ENCODE peak calls at places on chromosomes 11 and 22, in nine cellular contexts. X, C, Q, N, W, G, A, E and K are unnamed samples.

GRCh38 chr11:121968638-121969037 is 147.4 kb downstream of the BLID start:
- DNase-seq in W (no peak), G (no peak), E (no peak), X (no peak), C (no peak), A (no peak), Q (no peak), N (no peak), K (no peak)

GRCh38 chr11:63745304-63746170 is 23.0 kb downstream of the ZFTA start:
- DNase-seq in X (no peak), C (no peak), A (no peak), E (no peak), Q (no peak), W (no peak), G (no peak), N (no peak), K (peak; percentile 55)

GRCh38 chr11:71281901-71282300 is 29.5 kb upstream of the SHANK2 start:
- DNase-seq in N (no peak), C (peak; percentile 75), W (no peak), X (no peak), G (no peak), E (no peak), Q (no peak), A (peak; percentile 41), K (no peak)

GRCh38 chr22:23215294-23216204 is 35.2 kb downstream of the BCR start:
- DNase-seq in X (no peak), A (no peak), C (no peak), G (no peak), Q (no peak), E (peak; percentile 29), W (no peak), N (no peak), K (peak; percentile 27)

GRCh38 chr22:46171940-46172339 is 21.6 kb downstream of the PPARA start:
- DNase-seq in C (no peak), W (no peak), G (peak; percentile 84), N (no peak), X (peak; percentile 60), A (peak; percentile 77), Q (no peak), E (peak; percentile 71), K (peak; percentile 71)

GRCh38 chr11:120977470-120977869 is 46.4 kb upstream of the TBCEL start:
- DNase-seq in E (no peak), G (no peak), C (no peak), A (no peak), N (no peak), Q (no peak), X (peak; percentile 8), W (no peak), K (no peak)

GRCh38 chr11:60065801-60066200 is 9.3 kb downstream of the MS4A3 start:
- DNase-seq in Q (no peak), X (no peak), G (no peak), C (no peak), N (no peak), E (no peak), W (no peak), A (no peak), K (no peak)

GRCh38 chr11:65279713-65280459 is 18.1 kb downstream of the POLA2 start:
- DNase-seq in G (peak; percentile 79), E (peak; percentile 64), C (no peak), W (no peak), A (no peak), Q (no peak), N (peak; percentile 89), X (peak; percentile 96), K (peak; percentile 39)

GRCh38 chr11:16286095-16286494 is 70.3 kb downstream of the SOX6 start:
- DNase-seq in G (no peak), Q (no peak), N (no peak), C (no peak), W (no peak), E (no peak), A (no peak), X (no peak), K (no peak)

GRCh38 chr11:32584921-32585320 is 1.3 kb downstream of the EIF3M start:
- DNase-seq in N (no peak), W (no peak), Q (no peak), A (no peak), E (no peak), C (no peak), G (no peak), X (no peak), K (peak; percentile 50)

GRCh38 chr22:45240137-45240809 is 421 bp downstream of the KIAA0930 start:
- DNase-seq in A (peak; percentile 41), N (no peak), W (peak; percentile 53), G (peak; percentile 60), E (no peak), C (no peak), Q (no peak), X (no peak), K (peak; percentile 30)

GRCh38 chr11:38818720-38819119 is 2220.7 kb upstream of the RAG2 start:
- DNase-seq in W (no peak), G (no peak), X (no peak), A (no peak), Q (no peak), N (no peak), E (no peak), C (no peak), K (peak; percentile 29)

GRCh38 chr11:130001491-130002351 is 914 bp downstream of the PRDM10 start:
- DNase-seq in A (peak; percentile 53), C (peak; percentile 21), X (no peak), N (no peak), W (no peak), E (peak; percentile 26), Q (peak; percentile 72), G (no peak), K (peak; percentile 54)

GRCh38 chr22:21816787-21817496 is 50.5 kb downstream of the MAPK1 start:
- DNase-seq in Q (no peak), G (no peak), E (no peak), X (peak; percentile 86), C (no peak), W (no peak), A (peak; percentile 18), N (peak; percentile 75), K (peak; percentile 97)

GRCh38 chr11:130427581-130428211 is 713 bp downstream of the ADAMTS8 start:
- DNase-seq in A (no peak), C (no peak), X (no peak), E (no peak), W (no peak), Q (no peak), N (no peak), G (no peak), K (no peak)

GRCh38 chr11:62081378-62082291 is 42.2 kb upstream of the INCENP start:
- DNase-seq in N (peak; percentile 72), Q (peak; percentile 87), A (peak; percentile 83), C (peak; percentile 63), G (no peak), W (peak; percentile 62), X (peak; percentile 34), E (peak; percentile 82), K (peak; percentile 74)
- H3K4me3 ChIP-seq in N (peak overlapping the region; percentile 41), Q (no peak overlapping the region), A (no peak overlapping the region), C (peak overlapping the region; percentile 31), G (no peak overlapping the region), W (no peak overlapping the region), X (no peak overlapping the region), E (no peak overlapping the region), K (no peak overlapping the region)

DNA sequence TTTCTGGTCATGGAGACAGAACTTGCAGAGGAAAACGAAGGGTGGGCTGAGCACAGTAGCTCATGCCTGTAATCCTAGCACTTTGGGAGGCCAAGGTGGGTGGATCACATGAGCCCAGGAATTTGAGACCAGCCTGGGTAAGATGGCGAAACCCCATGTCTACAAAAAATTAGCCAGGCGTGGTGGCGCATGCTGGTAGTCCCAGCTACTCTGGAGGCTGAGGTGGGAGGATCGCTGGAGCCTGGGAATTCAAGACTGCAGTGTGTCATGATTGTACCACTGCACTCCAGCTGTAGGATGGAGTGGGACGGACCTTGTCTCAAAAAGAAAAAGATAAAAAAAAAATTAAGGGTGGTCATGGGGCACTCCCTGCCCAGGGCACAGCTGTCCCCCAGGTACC is 5.9 kb downstream of the SERPINH1 start:
- DNase-seq in W (no peak), A (no peak), N (no peak), X (no peak), C (no peak), Q (no peak), E (no peak), G (no peak), K (no peak)
- H3K4me3 ChIP-seq in W (no peak overlapping the region), A (no peak overlapping the region), N (no peak overlapping the region), X (no peak overlapping the region), C (no peak overlapping the region), Q (no peak overlapping the region), E (no peak overlapping the region), G (no peak overlapping the region), K (no peak overlapping the region)

GRCh38 chr11:1289211-1289935 is 20.1 kb downstream of the TOLLIP start:
- DNase-seq in G (no peak), Q (peak; percentile 57), X (no peak), A (no peak), E (no peak), C (no peak), N (no peak), W (no peak), K (no peak)

GRCh38 chr11:1292018-1292643 is 17.3 kb downstream of the TOLLIP start:
- DNase-seq in W (no peak), G (no peak), C (no peak), A (no peak), N (no peak), X (no peak), Q (no peak), E (no peak), K (no peak)

GRCh38 chr11:1290052-1291040 is 19.1 kb downstream of the TOLLIP start:
- DNase-seq in E (no peak), X (no peak), N (no peak), C (no peak), Q (peak; percentile 50), G (no peak), A (no peak), W (no peak), K (no peak)

GRCh38 chr11:1292644-1293618 is 16.5 kb downstream of the TOLLIP start:
- DNase-seq in G (no peak), W (no peak), N (no peak), C (no peak), Q (peak; percentile 57), X (no peak), E (no peak), A (no peak), K (no peak)

GRCh38 chr11:1291295-1292017 is 18.0 kb downstream of the TOLLIP start:
- DNase-seq in C (no peak), G (no peak), X (no peak), E (no peak), W (no peak), Q (peak; percentile 57), A (no peak), N (no peak), K (no peak)
- H3K4me3 ChIP-seq in C (no peak overlapping the region), G (no peak overlapping the region), X (no peak overlapping the region), E (no peak overlapping the region), W (no peak overlapping the region), Q (no peak overlapping the region), A (no peak overlapping the region), N (no peak overlapping the region), K (no peak overlapping the region)

DNA sequence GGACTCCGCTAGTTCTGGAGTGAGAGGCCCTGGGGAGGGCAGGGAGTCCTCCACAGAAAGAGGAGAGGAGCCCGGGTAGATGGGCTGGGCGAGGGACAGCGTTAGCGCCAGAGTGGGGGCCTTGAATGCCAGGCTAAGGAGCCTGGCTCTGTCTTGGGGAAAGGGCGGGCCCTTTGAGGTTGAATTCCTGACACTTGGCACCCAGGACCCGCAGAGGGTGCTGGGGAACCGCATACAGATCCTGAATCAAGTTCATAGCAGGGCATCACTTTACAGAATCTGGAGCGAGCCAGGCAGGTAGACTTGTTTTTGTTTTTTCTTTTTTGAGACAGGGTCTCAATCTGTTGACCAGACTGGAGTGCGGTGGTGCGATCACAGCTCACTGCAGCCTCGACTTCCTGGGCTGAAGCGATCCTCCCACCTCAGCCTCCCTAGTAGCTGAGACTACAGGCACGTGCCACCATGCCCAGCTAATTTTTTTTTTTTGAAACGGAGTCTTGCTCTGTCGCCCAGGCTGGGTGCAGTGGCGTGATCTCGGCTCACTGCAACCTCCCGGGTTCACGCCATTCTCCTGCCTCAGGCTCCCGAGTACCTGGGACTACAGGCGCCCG is 6.0 kb downstream of the CARNS1 start:
- DNase-seq in G (no peak), E (no peak), C (no peak), N (no peak), Q (no peak), A (no peak), W (no peak), X (no peak), K (no peak)
- H3K4me3 ChIP-seq in G (peak overlapping the region; percentile 63), E (peak overlapping the region; percentile 69), C (peak overlapping the region; percentile 86), N (peak overlapping the region; percentile 34), Q (peak overlapping the region; percentile 64), A (peak overlapping the region; percentile 54), W (no peak overlapping the region), X (peak overlapping the region; percentile 24), K (peak overlapping the region; percentile 51)